ENCODE peak calls at places on chromosomes 6 and 20, in seven cellular contexts. One of them, this sample, is unnamed.

GRCh38 chr20:50868509-50869495 is 62.4 kb downstream of the ADNP start:
- DNase-seq in heart right ventricle: no peak
- DNase-seq in PC-9: no peak
- DNase-seq in esophagus squamous epithelium: no peak
- DNase-seq in heart left ventricle: no peak
- DNase-seq in prostate gland: no peak
- DNase-seq in suprapubic skin: no peak
- DNase-seq in this sample: no peak

GRCh38 chr6:139448094-139448649 is 73.7 kb upstream of the CITED2 start:
- DNase-seq in heart right ventricle: no peak
- DNase-seq in PC-9: no peak
- DNase-seq in esophagus squamous epithelium: no peak
- DNase-seq in heart left ventricle: no peak
- DNase-seq in suprapubic skin: no peak
- DNase-seq in prostate gland: no peak
- DNase-seq in this sample: no peak

GRCh38 chr6:26065952-26066380 is 21.3 kb upstream of the HFE start:
- DNase-seq in prostate gland: peak; percentile 72
- DNase-seq in heart left ventricle: peak; percentile 50
- DNase-seq in PC-9: peak; percentile 65
- DNase-seq in esophagus squamous epithelium: no peak
- DNase-seq in heart right ventricle: no peak
- DNase-seq in suprapubic skin: no peak
- DNase-seq in this sample: no peak

GRCh38 chr20:13142143-13142542 is 78.9 kb upstream of the ISM1 start:
- DNase-seq in heart left ventricle: no peak
- DNase-seq in heart right ventricle: no peak
- DNase-seq in esophagus squamous epithelium: no peak
- DNase-seq in PC-9: no peak
- DNase-seq in prostate gland: no peak
- DNase-seq in suprapubic skin: no peak
- DNase-seq in this sample: no peak

GRCh38 chr6:41894366-41895299 is 542 bp downstream of the USP49 start:
- DNase-seq in suprapubic skin: no peak
- DNase-seq in prostate gland: no peak
- DNase-seq in heart left ventricle: no peak
- DNase-seq in PC-9: peak; percentile 3
- DNase-seq in heart right ventricle: no peak
- DNase-seq in esophagus squamous epithelium: no peak
- DNase-seq in this sample: no peak

GRCh38 chr20:56187791-56188190 is 60.7 kb upstream of the MC3R start:
- DNase-seq in PC-9: no peak
- DNase-seq in heart right ventricle: no peak
- DNase-seq in suprapubic skin: no peak
- DNase-seq in heart left ventricle: no peak
- DNase-seq in prostate gland: no peak
- DNase-seq in esophagus squamous epithelium: no peak
- DNase-seq in this sample: no peak

GRCh38 chr6:92777146-92777740 is 642.1 kb downstream of the EPHA7 start:
- DNase-seq in PC-9: no peak
- DNase-seq in heart left ventricle: no peak
- DNase-seq in suprapubic skin: no peak
- DNase-seq in esophagus squamous epithelium: no peak
- DNase-seq in heart right ventricle: no peak
- DNase-seq in prostate gland: no peak
- DNase-seq in this sample: no peak

GRCh38 chr6:5787054-5787720 is 219.5 kb downstream of the NRN1 start:
- DNase-seq in heart left ventricle: no peak
- DNase-seq in prostate gland: no peak
- DNase-seq in esophagus squamous epithelium: no peak
- DNase-seq in suprapubic skin: no peak
- DNase-seq in heart right ventricle: no peak
- DNase-seq in PC-9: no peak
- DNase-seq in this sample: no peak

GRCh38 chr20:35871311-35871771 is 83.0 kb downstream of the SCAND1 start:
- DNase-seq in heart left ventricle: peak; percentile 26
- DNase-seq in PC-9: peak; percentile 21
- DNase-seq in suprapubic skin: no peak
- DNase-seq in esophagus squamous epithelium: no peak
- DNase-seq in heart right ventricle: peak; percentile 18
- DNase-seq in prostate gland: peak; percentile 44
- DNase-seq in this sample: no peak

GRCh38 chr6:155085582-155086253 is 90.6 kb downstream of the TIAM2 start:
- DNase-seq in heart right ventricle: no peak
- DNase-seq in PC-9: peak; percentile 59
- DNase-seq in esophagus squamous epithelium: no peak
- DNase-seq in prostate gland: no peak
- DNase-seq in heart left ventricle: no peak
- DNase-seq in suprapubic skin: no peak
- DNase-seq in this sample: no peak

GRCh38 chr6:81865712-81866111 is 113.2 kb upstream of the TENT5A start:
- DNase-seq in heart left ventricle: no peak
- DNase-seq in esophagus squamous epithelium: no peak
- DNase-seq in PC-9: no peak
- DNase-seq in heart right ventricle: no peak
- DNase-seq in suprapubic skin: no peak
- DNase-seq in prostate gland: no peak
- DNase-seq in this sample: no peak

GRCh38 chr6:11263185-11263817 is 30.8 kb upstream of the NEDD9 start:
- DNase-seq in prostate gland: no peak
- DNase-seq in heart right ventricle: no peak
- DNase-seq in esophagus squamous epithelium: no peak
- DNase-seq in suprapubic skin: no peak
- DNase-seq in PC-9: peak; percentile 42
- DNase-seq in heart left ventricle: peak; percentile 72
- DNase-seq in this sample: no peak

GRCh38 chr6:152391179-152391880 is 245.8 kb downstream of the SYNE1 start:
- DNase-seq in prostate gland: no peak
- DNase-seq in PC-9: no peak
- DNase-seq in heart left ventricle: no peak
- DNase-seq in heart right ventricle: no peak
- DNase-seq in suprapubic skin: no peak
- DNase-seq in esophagus squamous epithelium: no peak
- DNase-seq in this sample: no peak

DNA sequence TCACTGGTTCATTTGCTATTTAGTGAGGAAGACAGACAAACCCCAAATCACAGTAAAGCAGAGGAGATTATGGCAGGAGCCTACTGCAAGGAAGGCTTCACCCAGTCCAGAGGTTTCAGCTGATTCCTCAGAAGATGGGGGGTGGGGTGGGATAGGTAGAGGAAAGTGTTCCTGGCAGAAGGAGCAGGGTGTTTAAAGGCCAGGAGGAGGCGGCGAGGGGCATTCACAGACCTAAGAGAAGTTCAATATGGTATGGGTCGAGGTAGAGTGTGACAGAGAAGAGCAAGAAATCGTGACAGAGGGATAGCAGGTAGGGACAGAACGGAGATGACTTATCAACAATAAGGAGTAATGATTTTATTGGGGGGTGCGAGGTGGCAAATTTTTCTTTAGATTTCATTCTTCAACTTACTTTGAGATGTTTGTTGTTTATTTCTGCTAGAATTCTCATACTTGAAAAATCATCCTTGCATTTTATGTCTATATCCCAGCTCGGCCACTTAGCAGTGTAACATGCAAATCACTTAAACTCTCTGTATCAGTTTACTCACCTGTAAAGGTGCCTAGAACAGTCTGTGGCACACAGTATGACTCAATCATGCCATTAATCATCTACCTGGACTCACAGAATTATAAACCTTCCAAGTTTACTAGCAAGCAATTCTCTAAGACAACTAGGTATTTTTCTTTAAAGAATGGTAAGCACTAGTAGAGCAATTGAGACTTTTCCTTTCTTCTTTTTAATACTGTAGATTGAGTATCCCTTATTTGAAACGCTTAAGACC is 176.7 kb downstream of the REV3L start:
- DNase-seq in suprapubic skin: no peak
- DNase-seq in heart left ventricle: no peak
- DNase-seq in PC-9: no peak
- DNase-seq in prostate gland: no peak
- DNase-seq in heart right ventricle: no peak
- DNase-seq in esophagus squamous epithelium: no peak
- DNase-seq in this sample: no peak
- TF ChIP-seq CTCF in suprapubic skin: no peak
- TF ChIP-seq CTCF in heart left ventricle: no peak
- TF ChIP-seq CTCF in PC-9: no peak
- TF ChIP-seq CTCF in prostate gland: no peak
- TF ChIP-seq CTCF in heart right ventricle: no peak
- TF ChIP-seq CTCF in esophagus squamous epithelium: no peak
- TF ChIP-seq CTCF in this sample: no peak

DNA sequence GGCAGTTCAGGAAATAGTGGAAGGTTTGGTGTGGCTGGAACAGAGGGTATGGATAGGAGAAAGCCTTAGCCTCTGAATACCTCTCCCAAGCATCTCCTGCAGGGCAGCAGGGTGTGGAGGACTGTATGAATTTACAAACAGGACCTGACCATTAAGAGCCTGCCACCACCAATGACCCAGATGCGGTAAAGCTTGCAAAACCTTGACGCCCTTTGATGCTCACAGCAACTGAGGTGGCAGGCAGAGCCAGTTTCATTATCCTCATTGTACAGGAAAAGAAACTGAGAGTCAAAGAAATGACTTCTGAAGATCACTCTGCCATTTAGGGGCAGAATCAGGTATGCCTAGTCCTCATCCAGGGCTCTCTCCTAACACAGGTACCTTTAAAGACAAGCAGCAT is 2.4 kb downstream of the HM13 start:
- DNase-seq in heart left ventricle: no peak
- DNase-seq in suprapubic skin: no peak
- DNase-seq in esophagus squamous epithelium: no peak
- DNase-seq in PC-9: no peak
- DNase-seq in prostate gland: no peak
- DNase-seq in heart right ventricle: no peak
- DNase-seq in this sample: no peak
- H3K4me3 ChIP-seq in heart left ventricle: no peak overlapping the region
- H3K4me3 ChIP-seq in suprapubic skin: peak overlapping the region; percentile 97
- H3K4me3 ChIP-seq in esophagus squamous epithelium: no peak overlapping the region
- H3K4me3 ChIP-seq in PC-9: peak overlapping the region; percentile 95
- H3K4me3 ChIP-seq in prostate gland: no peak overlapping the region
- H3K4me3 ChIP-seq in heart right ventricle: peak overlapping the region; percentile 88
- H3K4me3 ChIP-seq in this sample: no peak overlapping the region

GRCh38 chr6:130010387-130010786 is 8.0 kb upstream of the L3MBTL3 start:
- DNase-seq in heart right ventricle: no peak
- DNase-seq in PC-9: no peak
- DNase-seq in esophagus squamous epithelium: no peak
- DNase-seq in suprapubic skin: no peak
- DNase-seq in heart left ventricle: no peak
- DNase-seq in prostate gland: no peak
- DNase-seq in this sample: no peak
- H3K27ac ChIP-seq in heart right ventricle: no peak overlapping the region
- H3K27ac ChIP-seq in PC-9: no peak overlapping the region
- H3K27ac ChIP-seq in esophagus squamous epithelium: no peak overlapping the region
- H3K27ac ChIP-seq in suprapubic skin: no peak overlapping the region
- H3K27ac ChIP-seq in heart left ventricle: no peak overlapping the region
- H3K27ac ChIP-seq in prostate gland: no peak overlapping the region
- H3K27ac ChIP-seq in this sample: no peak overlapping the region

GRCh38 chr6:129670634-129671033 is 39.3 kb downstream of the ARHGAP18 start:
- DNase-seq in heart left ventricle: no peak
- DNase-seq in prostate gland: no peak
- DNase-seq in heart right ventricle: no peak
- DNase-seq in suprapubic skin: no peak
- DNase-seq in PC-9: no peak
- DNase-seq in esophagus squamous epithelium: no peak
- DNase-seq in this sample: no peak

GRCh38 chr6:129667621-129668020 is 42.4 kb downstream of the ARHGAP18 start:
- DNase-seq in esophagus squamous epithelium: no peak
- DNase-seq in heart left ventricle: no peak
- DNase-seq in prostate gland: peak; percentile 49
- DNase-seq in PC-9: peak; percentile 61
- DNase-seq in suprapubic skin: no peak
- DNase-seq in heart right ventricle: no peak
- DNase-seq in this sample: no peak

GRCh38 chr6:129665555-129665954 is 44.4 kb downstream of the ARHGAP18 start:
- DNase-seq in PC-9: no peak
- DNase-seq in heart right ventricle: no peak
- DNase-seq in suprapubic skin: no peak
- DNase-seq in esophagus squamous epithelium: no peak
- DNase-seq in heart left ventricle: no peak
- DNase-seq in prostate gland: no peak
- DNase-seq in this sample: no peak

GRCh38 chr6:129663531-129663930 is 46.4 kb downstream of the ARHGAP18 start:
- DNase-seq in prostate gland: no peak
- DNase-seq in esophagus squamous epithelium: no peak
- DNase-seq in heart left ventricle: no peak
- DNase-seq in heart right ventricle: no peak
- DNase-seq in suprapubic skin: no peak
- DNase-seq in PC-9: no peak
- DNase-seq in this sample: no peak

DNA sequence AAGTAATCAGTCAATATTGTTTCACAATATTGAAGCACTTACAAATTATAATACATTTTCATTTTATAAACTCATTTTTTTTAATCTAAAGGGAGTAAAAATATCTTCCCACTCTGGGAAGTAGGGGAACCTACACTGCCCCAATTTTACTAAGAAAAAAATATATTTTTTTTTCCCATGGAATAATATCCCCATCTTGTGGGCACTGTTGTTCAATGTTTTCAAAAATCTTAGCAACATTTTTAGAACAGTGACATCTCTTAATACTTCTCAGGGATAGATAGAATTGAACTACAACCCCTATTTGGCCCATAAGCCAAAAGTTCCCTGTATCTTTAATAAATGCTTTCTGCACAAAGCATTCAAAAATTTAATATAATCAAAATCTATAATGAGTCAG is 42.9 kb downstream of the ARHGAP18 start:
- DNase-seq in suprapubic skin: no peak
- DNase-seq in PC-9: no peak
- DNase-seq in prostate gland: no peak
- DNase-seq in heart left ventricle: no peak
- DNase-seq in heart right ventricle: no peak
- DNase-seq in esophagus squamous epithelium: no peak
- DNase-seq in this sample: no peak
- TF ChIP-seq CTCF in suprapubic skin: no peak
- TF ChIP-seq CTCF in PC-9: peak; percentile 37
- TF ChIP-seq CTCF in prostate gland: no peak
- TF ChIP-seq CTCF in heart left ventricle: no peak
- TF ChIP-seq CTCF in heart right ventricle: no peak
- TF ChIP-seq CTCF in esophagus squamous epithelium: no peak
- TF ChIP-seq CTCF in this sample: no peak

GRCh38 chr20:19992996-19993908 is 23.9 kb upstream of the NAA20 start:
- DNase-seq in PC-9: peak; percentile 79
- DNase-seq in heart left ventricle: no peak
- DNase-seq in prostate gland: peak; percentile 52
- DNase-seq in esophagus squamous epithelium: no peak
- DNase-seq in suprapubic skin: no peak
- DNase-seq in heart right ventricle: no peak
- DNase-seq in this sample: no peak

GRCh38 chr20:19991826-19992225 is 25.3 kb upstream of the NAA20 start:
- DNase-seq in suprapubic skin: no peak
- DNase-seq in heart left ventricle: no peak
- DNase-seq in esophagus squamous epithelium: no peak
- DNase-seq in PC-9: no peak
- DNase-seq in prostate gland: no peak
- DNase-seq in heart right ventricle: no peak
- DNase-seq in this sample: no peak

GRCh38 chr20:19995220-19995863 is 21.8 kb upstream of the NAA20 start:
- DNase-seq in heart right ventricle: no peak
- DNase-seq in esophagus squamous epithelium: no peak
- DNase-seq in heart left ventricle: no peak
- DNase-seq in suprapubic skin: no peak
- DNase-seq in prostate gland: peak; percentile 24
- DNase-seq in PC-9: no peak
- DNase-seq in this sample: no peak

GRCh38 chr20:19996970-19997369 is 20.2 kb upstream of the NAA20 start:
- DNase-seq in PC-9: no peak
- DNase-seq in heart left ventricle: no peak
- DNase-seq in esophagus squamous epithelium: no peak
- DNase-seq in prostate gland: peak; percentile 38
- DNase-seq in heart right ventricle: no peak
- DNase-seq in suprapubic skin: no peak
- DNase-seq in this sample: no peak

GRCh38 chr20:19993937-19994667 is 23.1 kb upstream of the NAA20 start:
- DNase-seq in esophagus squamous epithelium: no peak
- DNase-seq in PC-9: peak; percentile 48
- DNase-seq in heart left ventricle: peak; percentile 63
- DNase-seq in prostate gland: no peak
- DNase-seq in suprapubic skin: no peak
- DNase-seq in heart right ventricle: peak; percentile 52
- DNase-seq in this sample: no peak
- H3K4me3 ChIP-seq in esophagus squamous epithelium: no peak overlapping the region
- H3K4me3 ChIP-seq in PC-9: peak overlapping the region; percentile 46
- H3K4me3 ChIP-seq in heart left ventricle: no peak overlapping the region
- H3K4me3 ChIP-seq in prostate gland: no peak overlapping the region
- H3K4me3 ChIP-seq in suprapubic skin: no peak overlapping the region
- H3K4me3 ChIP-seq in heart right ventricle: no peak overlapping the region
- H3K4me3 ChIP-seq in this sample: no peak overlapping the region